ENCODE peak calls at places on chromosomes 2 and 18, in nine cellular contexts. R, K, J, V, H, B, N, Q and W are unnamed samples.

GRCh38 chr2:241063587-241063986 is 38.5 kb downstream of the MTERF4 start:
- DNase-seq in R (no peak), K (no peak), J (no peak), V (no peak), H (no peak), B (no peak), N (no peak), Q (no peak), W (no peak)

GRCh38 chr18:49858309-49859005 is 45.1 kb upstream of the ACAA2 start:
- DNase-seq in R (peak; percentile 68), K (peak; percentile 73), J (peak; percentile 59), V (peak; percentile 67), H (peak; percentile 75), B (no peak), N (peak; percentile 54), Q (no peak), W (peak; percentile 26)

GRCh38 chr18:12567849-12568248 is 90.1 kb downstream of the SPIRE1 start:
- DNase-seq in R (no peak), K (no peak), J (no peak), V (no peak), H (no peak), B (no peak), N (no peak), Q (no peak), W (no peak)

GRCh38 chr2:76930076-76930734 is 592.0 kb downstream of the LRRTM4 start:
- DNase-seq in R (no peak), K (no peak), J (no peak), V (no peak), H (no peak), B (no peak), N (no peak), Q (no peak), W (no peak)

GRCh38 chr2:135600915-135601314 is 69.6 kb downstream of the R3HDM1 start:
- DNase-seq in R (no peak), K (no peak), J (no peak), V (no peak), H (no peak), B (no peak), N (no peak), Q (no peak), W (no peak)

GRCh38 chr2:38256610-38257009 is 120.5 kb downstream of the ATL2 start:
- DNase-seq in R (no peak), K (no peak), J (no peak), V (no peak), H (no peak), B (no peak), N (no peak), Q (no peak), W (no peak)

GRCh38 chr2:232512557-232512956 is 7.6 kb upstream of the PRSS56 start:
- DNase-seq in R (no peak), K (no peak), J (no peak), V (no peak), H (no peak), B (no peak), N (no peak), Q (no peak), W (no peak)

GRCh38 chr2:96260404-96261260 is 5.2 kb downstream of the TMEM127 start:
- DNase-seq in R (peak; percentile 82), K (peak; percentile 77), J (peak; percentile 82), V (peak; percentile 56), H (peak; percentile 74), B (no peak), N (peak; percentile 66), Q (no peak), W (peak; percentile 80)

GRCh38 chr2:180124273-180124881 is 117.3 kb upstream of the CWC22 start:
- DNase-seq in R (peak; percentile 51), K (no peak), J (peak; percentile 14), V (peak; percentile 32), H (no peak), B (no peak), N (peak; percentile 8), Q (peak; percentile 4), W (no peak)

GRCh38 chr2:101360229-101360628 is 27.1 kb downstream of the CREG2 start:
- DNase-seq in R (peak; percentile 75), K (no peak), J (no peak), V (no peak), H (no peak), B (no peak), N (no peak), Q (no peak), W (no peak)

GRCh38 chr2:101361079-101361478 is 26.2 kb downstream of the CREG2 start:
- DNase-seq in R (no peak), K (no peak), J (no peak), V (no peak), H (no peak), B (no peak), N (no peak), Q (no peak), W (no peak)

GRCh38 chr2:101361519-101361918 is 25.8 kb downstream of the CREG2 start:
- DNase-seq in R (no peak), K (no peak), J (no peak), V (no peak), H (no peak), B (no peak), N (no peak), Q (no peak), W (no peak)

GRCh38 chr2:101357386-101357785 is 29.9 kb downstream of the CREG2 start:
- DNase-seq in R (no peak), K (no peak), J (no peak), V (no peak), H (no peak), B (no peak), N (no peak), Q (no peak), W (no peak)

DNA sequence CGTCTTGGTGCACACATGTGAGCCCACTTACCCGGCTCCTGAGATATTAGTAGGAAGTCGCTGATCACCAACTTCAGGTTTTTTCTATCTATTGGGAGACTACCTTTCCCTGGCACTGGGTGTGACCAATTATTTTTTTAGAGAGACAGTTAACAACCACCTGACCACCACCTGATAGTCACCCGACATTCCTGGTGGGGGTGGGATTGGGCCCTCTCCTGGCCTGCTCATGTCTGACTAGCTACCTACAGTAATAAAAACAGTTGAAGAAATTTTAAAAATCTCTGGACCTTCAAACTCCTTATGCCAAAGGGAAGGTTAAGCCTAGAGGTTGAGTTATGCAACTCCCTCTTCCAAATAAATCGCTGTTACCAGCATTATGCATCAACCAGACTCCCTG is 27.9 kb downstream of the CREG2 start:
- DNase-seq in R (no peak), K (no peak), J (no peak), V (no peak), H (no peak), B (no peak), N (no peak), Q (no peak), W (no peak)
- H3K27ac ChIP-seq in R (no peak overlapping the region), K (no peak overlapping the region), J (no peak overlapping the region), V (no peak overlapping the region), H (no peak overlapping the region), B (no peak overlapping the region), N (no peak overlapping the region), Q (no peak overlapping the region), W (no peak overlapping the region)

GRCh38 chr2:226794077-226794670 is 5.4 kb downstream of the IRS1 start:
- DNase-seq in R (no peak), K (no peak), J (no peak), V (no peak), H (no peak), B (no peak), N (no peak), Q (no peak), W (no peak)

GRCh38 chr2:226793615-226794014 is 6.0 kb downstream of the IRS1 start:
- DNase-seq in R (no peak), K (no peak), J (no peak), V (no peak), H (no peak), B (no peak), N (no peak), Q (no peak), W (no peak)

GRCh38 chr2:226796012-226796839 is 3.4 kb downstream of the IRS1 start:
- DNase-seq in R (no peak), K (peak; percentile 69), J (no peak), V (no peak), H (no peak), B (peak; percentile 78), N (no peak), Q (no peak), W (no peak)

GRCh38 chr2:226795281-226796011 is 4.2 kb downstream of the IRS1 start:
- DNase-seq in R (no peak), K (peak; percentile 77), J (no peak), V (no peak), H (no peak), B (peak; percentile 79), N (peak; percentile 35), Q (no peak), W (peak; percentile 25)

DNA sequence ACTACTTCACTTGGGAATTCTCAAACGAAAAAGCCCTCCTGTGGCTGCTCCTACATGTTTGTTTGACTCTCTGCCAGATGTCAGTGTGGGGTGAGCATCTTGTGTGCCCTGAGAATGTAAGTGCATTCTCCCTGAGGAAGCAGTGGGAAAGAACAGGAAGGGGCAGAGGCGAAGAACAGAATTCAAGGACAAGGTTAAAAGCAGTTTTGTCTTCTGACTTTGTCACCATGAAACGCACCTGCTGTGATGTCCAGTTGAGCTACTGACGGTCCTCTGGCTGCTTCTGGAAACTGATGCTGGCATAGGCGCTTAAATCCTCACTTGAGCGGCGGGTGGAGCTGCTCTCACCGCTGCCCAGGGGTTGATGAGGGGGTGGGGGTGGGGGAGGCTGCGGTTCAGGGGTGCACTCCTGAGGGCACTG is 4.9 kb downstream of the IRS1 start:
- DNase-seq in R (no peak), K (no peak), J (no peak), V (no peak), H (no peak), B (no peak), N (peak; percentile 30), Q (no peak), W (no peak)
- TF ChIP-seq POLR2AphosphoS5 in R (no peak), K (peak; percentile 40), J (no peak), V (no peak), H (no peak), B (no peak), N (peak; percentile 33), Q (no peak), W (no peak)

GRCh38 chr2:143121079-143121478 is 8.1 kb upstream of the ARHGAP15 start:
- DNase-seq in R (no peak), K (no peak), J (no peak), V (no peak), H (no peak), B (no peak), N (no peak), Q (no peak), W (no peak)
- H3K4me3 ChIP-seq in R (no peak overlapping the region), K (no peak overlapping the region), J (no peak overlapping the region), V (no peak overlapping the region), H (no peak overlapping the region), B (no peak overlapping the region), N (no peak overlapping the region), Q (no peak overlapping the region), W (no peak overlapping the region)

DNA sequence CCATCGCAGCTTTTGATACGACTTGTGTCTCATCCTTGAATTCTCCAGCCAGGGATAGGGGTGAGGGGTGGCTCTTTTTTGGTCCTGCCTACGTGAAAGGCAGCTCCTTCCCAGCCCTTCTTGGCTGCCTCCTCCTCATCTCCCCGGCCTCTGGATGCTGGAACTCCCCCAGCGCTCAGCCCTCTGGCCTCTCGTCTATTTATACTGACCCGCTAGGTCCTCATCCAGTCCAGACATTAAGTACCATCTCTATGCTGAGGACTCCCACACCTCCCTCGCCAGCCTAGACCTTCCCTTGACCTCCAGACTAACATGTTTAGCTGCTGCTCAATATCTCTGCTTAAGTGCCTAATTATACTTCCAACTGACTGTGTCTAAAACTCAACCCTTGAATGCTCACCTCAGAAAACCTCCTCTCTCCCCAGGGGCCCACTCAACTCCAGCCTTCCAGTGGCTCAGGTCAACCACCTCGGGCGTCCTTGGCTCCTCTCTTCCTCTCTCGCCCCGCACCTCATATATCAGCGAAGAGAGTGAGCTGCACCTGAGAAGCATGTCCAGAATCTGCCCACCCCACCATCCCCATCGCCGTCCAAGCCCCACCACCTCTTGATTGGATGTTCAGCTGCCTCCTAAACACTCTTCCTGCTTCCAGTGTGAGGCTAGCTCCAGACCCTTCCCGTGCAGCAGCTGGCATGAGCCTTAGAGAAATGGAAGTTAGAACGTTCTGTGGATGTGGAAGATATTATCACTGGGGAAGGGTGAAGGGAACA is 34.8 kb downstream of the TOGARAM2 start:
- DNase-seq in R (no peak), K (no peak), J (no peak), V (no peak), H (no peak), B (peak; percentile 71), N (no peak), Q (no peak), W (no peak)
- H3K27ac ChIP-seq in R (no peak overlapping the region), K (no peak overlapping the region), J (no peak overlapping the region), V (no peak overlapping the region), H (peak overlapping the region; percentile 35), B (peak overlapping the region; percentile 84), N (no peak overlapping the region), Q (no peak overlapping the region), W (peak overlapping the region; percentile 80)